ENCODE peak calls at places on chromosomes 6 and 20, in seven cellular contexts. One of them, this sample, is unnamed.

GRCh38 chr6:110878751-110879539 is 4.4 kb downstream of the AMD1 start:
- DNase-seq in IMR-90: peak; percentile 59
- DNase-seq in right cardiac atrium: no peak
- DNase-seq in natural killer cell treated with Interleukin-12 subunit alpha and Interleukin-12 subunit beta and Interleukin-15 and Interleukin-18, amount 100 ng/mL, for 72 hours: no peak
- DNase-seq in NCI-H1930: no peak
- DNase-seq in NCI-H1694 treated with DMSO at 0.1 percent for 48 hours: no peak
- DNase-seq in NCI-H1105 treated with DMSO at 0.1 percent for 48 hours: no peak
- DNase-seq in this sample: peak; percentile 5

GRCh38 chr20:650954-651353 is 2.0 kb downstream of the SRXN1 start:
- DNase-seq in IMR-90: no peak
- DNase-seq in right cardiac atrium: no peak
- DNase-seq in natural killer cell treated with Interleukin-12 subunit alpha and Interleukin-12 subunit beta and Interleukin-15 and Interleukin-18, amount 100 ng/mL, for 72 hours: no peak
- DNase-seq in NCI-H1930: no peak
- DNase-seq in NCI-H1694 treated with DMSO at 0.1 percent for 48 hours: no peak
- DNase-seq in NCI-H1105 treated with DMSO at 0.1 percent for 48 hours: no peak
- DNase-seq in this sample: no peak

GRCh38 chr6:168721571-168721970 is 280.6 kb downstream of the SMOC2 start:
- DNase-seq in IMR-90: no peak
- DNase-seq in right cardiac atrium: no peak
- DNase-seq in natural killer cell treated with Interleukin-12 subunit alpha and Interleukin-12 subunit beta and Interleukin-15 and Interleukin-18, amount 100 ng/mL, for 72 hours: no peak
- DNase-seq in NCI-H1930: no peak
- DNase-seq in NCI-H1694 treated with DMSO at 0.1 percent for 48 hours: no peak
- DNase-seq in NCI-H1105 treated with DMSO at 0.1 percent for 48 hours: no peak
- DNase-seq in this sample: no peak

GRCh38 chr6:73121421-73121993 is 103.8 kb downstream of the KHDC1L start:
- DNase-seq in IMR-90: peak; percentile 60
- DNase-seq in right cardiac atrium: no peak
- DNase-seq in natural killer cell treated with Interleukin-12 subunit alpha and Interleukin-12 subunit beta and Interleukin-15 and Interleukin-18, amount 100 ng/mL, for 72 hours: no peak
- DNase-seq in NCI-H1930: no peak
- DNase-seq in NCI-H1694 treated with DMSO at 0.1 percent for 48 hours: no peak
- DNase-seq in NCI-H1105 treated with DMSO at 0.1 percent for 48 hours: no peak
- DNase-seq in this sample: no peak

GRCh38 chr6:20605581-20605980 is 71.3 kb downstream of the CDKAL1 start:
- DNase-seq in IMR-90: peak; percentile 69
- DNase-seq in right cardiac atrium: no peak
- DNase-seq in natural killer cell treated with Interleukin-12 subunit alpha and Interleukin-12 subunit beta and Interleukin-15 and Interleukin-18, amount 100 ng/mL, for 72 hours: no peak
- DNase-seq in NCI-H1930: no peak
- DNase-seq in NCI-H1694 treated with DMSO at 0.1 percent for 48 hours: peak; percentile 13
- DNase-seq in NCI-H1105 treated with DMSO at 0.1 percent for 48 hours: no peak
- DNase-seq in this sample: no peak

GRCh38 chr6:169981051-169981450 is 229.6 kb downstream of the ERMARD start:
- DNase-seq in IMR-90: no peak
- DNase-seq in right cardiac atrium: no peak
- DNase-seq in natural killer cell treated with Interleukin-12 subunit alpha and Interleukin-12 subunit beta and Interleukin-15 and Interleukin-18, amount 100 ng/mL, for 72 hours: no peak
- DNase-seq in NCI-H1930: no peak
- DNase-seq in NCI-H1694 treated with DMSO at 0.1 percent for 48 hours: no peak
- DNase-seq in NCI-H1105 treated with DMSO at 0.1 percent for 48 hours: no peak
- DNase-seq in this sample: no peak

GRCh38 chr20:41248371-41249024 is 69.0 kb downstream of the ZHX3 start:
- DNase-seq in IMR-90: no peak
- DNase-seq in right cardiac atrium: no peak
- DNase-seq in natural killer cell treated with Interleukin-12 subunit alpha and Interleukin-12 subunit beta and Interleukin-15 and Interleukin-18, amount 100 ng/mL, for 72 hours: no peak
- DNase-seq in NCI-H1930: no peak
- DNase-seq in NCI-H1694 treated with DMSO at 0.1 percent for 48 hours: no peak
- DNase-seq in NCI-H1105 treated with DMSO at 0.1 percent for 48 hours: no peak
- DNase-seq in this sample: no peak

GRCh38 chr20:7744411-7744810 is 195.8 kb downstream of the HAO1 start:
- DNase-seq in IMR-90: peak; percentile 62
- DNase-seq in right cardiac atrium: no peak
- DNase-seq in natural killer cell treated with Interleukin-12 subunit alpha and Interleukin-12 subunit beta and Interleukin-15 and Interleukin-18, amount 100 ng/mL, for 72 hours: no peak
- DNase-seq in NCI-H1930: no peak
- DNase-seq in NCI-H1694 treated with DMSO at 0.1 percent for 48 hours: no peak
- DNase-seq in NCI-H1105 treated with DMSO at 0.1 percent for 48 hours: no peak
- DNase-seq in this sample: no peak

GRCh38 chr6:68040312-68040778 is 594.7 kb upstream of the ADGRB3 start:
- DNase-seq in IMR-90: no peak
- DNase-seq in right cardiac atrium: no peak
- DNase-seq in natural killer cell treated with Interleukin-12 subunit alpha and Interleukin-12 subunit beta and Interleukin-15 and Interleukin-18, amount 100 ng/mL, for 72 hours: no peak
- DNase-seq in NCI-H1930: no peak
- DNase-seq in NCI-H1694 treated with DMSO at 0.1 percent for 48 hours: no peak
- DNase-seq in NCI-H1105 treated with DMSO at 0.1 percent for 48 hours: no peak
- DNase-seq in this sample: no peak

GRCh38 chr20:1391640-1392442 is 1.0 kb downstream of the FKBP1A start:
- DNase-seq in IMR-90: peak; percentile 43
- DNase-seq in right cardiac atrium: no peak
- DNase-seq in natural killer cell treated with Interleukin-12 subunit alpha and Interleukin-12 subunit beta and Interleukin-15 and Interleukin-18, amount 100 ng/mL, for 72 hours: no peak
- DNase-seq in NCI-H1930: no peak
- DNase-seq in NCI-H1694 treated with DMSO at 0.1 percent for 48 hours: no peak
- DNase-seq in NCI-H1105 treated with DMSO at 0.1 percent for 48 hours: no peak
- DNase-seq in this sample: no peak

GRCh38 chr6:87473419-87473903 is 687 bp downstream of the SLC35A1 start:
- DNase-seq in IMR-90: peak; percentile 44
- DNase-seq in right cardiac atrium: no peak
- DNase-seq in natural killer cell treated with Interleukin-12 subunit alpha and Interleukin-12 subunit beta and Interleukin-15 and Interleukin-18, amount 100 ng/mL, for 72 hours: no peak
- DNase-seq in NCI-H1930: no peak
- DNase-seq in NCI-H1694 treated with DMSO at 0.1 percent for 48 hours: no peak
- DNase-seq in NCI-H1105 treated with DMSO at 0.1 percent for 48 hours: peak; percentile 70
- DNase-seq in this sample: peak; percentile 23

GRCh38 chr6:48150701-48151100 is 39.7 kb upstream of the PTCHD4 start:
- DNase-seq in IMR-90: no peak
- DNase-seq in right cardiac atrium: no peak
- DNase-seq in natural killer cell treated with Interleukin-12 subunit alpha and Interleukin-12 subunit beta and Interleukin-15 and Interleukin-18, amount 100 ng/mL, for 72 hours: no peak
- DNase-seq in NCI-H1930: no peak
- DNase-seq in NCI-H1694 treated with DMSO at 0.1 percent for 48 hours: no peak
- DNase-seq in NCI-H1105 treated with DMSO at 0.1 percent for 48 hours: no peak
- DNase-seq in this sample: no peak

GRCh38 chr20:52972965-52973819 is 1.0 kb downstream of the TSHZ2 start:
- DNase-seq in IMR-90: no peak
- DNase-seq in right cardiac atrium: peak; percentile 17
- DNase-seq in natural killer cell treated with Interleukin-12 subunit alpha and Interleukin-12 subunit beta and Interleukin-15 and Interleukin-18, amount 100 ng/mL, for 72 hours: no peak
- DNase-seq in NCI-H1930: no peak
- DNase-seq in NCI-H1694 treated with DMSO at 0.1 percent for 48 hours: no peak
- DNase-seq in NCI-H1105 treated with DMSO at 0.1 percent for 48 hours: no peak
- DNase-seq in this sample: no peak

GRCh38 chr6:140697585-140697984 is 1323.1 kb upstream of the CITED2 start:
- DNase-seq in IMR-90: no peak
- DNase-seq in right cardiac atrium: no peak
- DNase-seq in natural killer cell treated with Interleukin-12 subunit alpha and Interleukin-12 subunit beta and Interleukin-15 and Interleukin-18, amount 100 ng/mL, for 72 hours: no peak
- DNase-seq in NCI-H1930: no peak
- DNase-seq in NCI-H1694 treated with DMSO at 0.1 percent for 48 hours: no peak
- DNase-seq in NCI-H1105 treated with DMSO at 0.1 percent for 48 hours: no peak
- DNase-seq in this sample: no peak

This sample was measured in COR-L47.